ENCODE peak calls at places on chromosomes 7 and 10, in six cellular contexts. L is fibroblast of lung, U is hepatocyte, O is mammary epithelial cell, V is sigmoid colon, X is PC-3. G is an unnamed sample.

GRCh38 chr7:118285358-118285757 is 60.9 kb downstream of the ANKRD7 start:
- DNase-seq in L (no peak), U (no peak), O (no peak), V (no peak), X (no peak), G (no peak)

GRCh38 chr7:157022681-157023588 is 12.5 kb upstream of the MNX1 start:
- DNase-seq in L (no peak), U (peak), O (no peak), V (no peak), X (no peak), G (no peak)

GRCh38 chr7:759569-759968 is 32.5 kb upstream of the PRKAR1B start:
- DNase-seq in L (no peak), U (no peak), O (no peak), V (no peak), X (no peak), G (no peak)

GRCh38 chr7:99557940-99558305 is 519 bp upstream of the ZNF655 start:
- DNase-seq in L (no peak), U (no peak), O (no peak), V (no peak), X (no peak), G (no peak)

GRCh38 chr10:112360308-112361270 is 13.3 kb upstream of the ACSL5 start:
- DNase-seq in L (no peak), U (no peak), O (peak), V (no peak), X (peak), G (peak)

GRCh38 chr10:33136271-33136670 is 178.2 kb upstream of the ITGB1 start:
- DNase-seq in L (peak), U (no peak), O (peak), V (no peak), X (peak), G (peak)

GRCh38 chr7:55521543-55522267 is 50.6 kb downstream of the VOPP1 start:
- DNase-seq in L (no peak), U (no peak), O (no peak), V (no peak), X (no peak), G (no peak)

GRCh38 chr10:89525556-89525955 is 9.8 kb downstream of the SLC16A12 start:
- DNase-seq in L (no peak), U (no peak), O (no peak), V (no peak), X (no peak), G (no peak)

GRCh38 chr7:2104716-2105115 is 128.0 kb downstream of the MAD1L1 start:
- DNase-seq in L (no peak), U (no peak), O (no peak), V (no peak), X (no peak), G (peak)

GRCh38 chr7:12865593-12865992 is 178.2 kb downstream of the ARL4A start:
- DNase-seq in L (no peak), U (no peak), O (peak), V (no peak), X (no peak), G (no peak)

GRCh38 chr10:128084991-128085390 is 41.2 kb downstream of the MKI67 start:
- DNase-seq in L (no peak), U (no peak), O (no peak), V (peak), X (no peak), G (no peak)

GRCh38 chr10:72332423-72333110 is 22.2 kb downstream of the DNAJB12 start:
- DNase-seq in L (no peak), U (no peak), O (no peak), V (no peak), X (no peak), G (no peak)

GRCh38 chr10:91210435-91210834 is 10.0 kb upstream of the PCGF5 start:
- DNase-seq in L (no peak), U (peak), O (no peak), V (no peak), X (no peak), G (no peak)

GRCh38 chr7:74554178-74554577 is 100.5 kb downstream of the GTF2IRD1 start:
- DNase-seq in L (no peak), U (no peak), O (no peak), V (no peak), X (no peak), G (no peak)

GRCh38 chr10:35259769-35260397 is 76.4 kb upstream of the CCNY start:
- DNase-seq in L (peak), U (peak), O (peak), V (no peak), X (peak), G (peak)

GRCh38 chr7:138545123-138545522 is 85.1 kb downstream of the TRIM24 start:
- DNase-seq in L (no peak), U (no peak), O (no peak), V (no peak), X (peak), G (no peak)

GRCh38 chr7:1591876-1592275 is 22.0 kb upstream of the PSMG3 start:
- DNase-seq in L (no peak), U (no peak), O (no peak), V (no peak), X (no peak), G (no peak)

GRCh38 chr7:27491534-27491933 is 171.1 kb downstream of the HIBADH start:
- DNase-seq in L (no peak), U (no peak), O (no peak), V (no peak), X (no peak), G (no peak)

GRCh38 chr7:138668946-138669345 is 32.2 kb downstream of the SVOPL start:
- DNase-seq in L (no peak), U (no peak), O (no peak), V (no peak), X (no peak), G (no peak)

DNA sequence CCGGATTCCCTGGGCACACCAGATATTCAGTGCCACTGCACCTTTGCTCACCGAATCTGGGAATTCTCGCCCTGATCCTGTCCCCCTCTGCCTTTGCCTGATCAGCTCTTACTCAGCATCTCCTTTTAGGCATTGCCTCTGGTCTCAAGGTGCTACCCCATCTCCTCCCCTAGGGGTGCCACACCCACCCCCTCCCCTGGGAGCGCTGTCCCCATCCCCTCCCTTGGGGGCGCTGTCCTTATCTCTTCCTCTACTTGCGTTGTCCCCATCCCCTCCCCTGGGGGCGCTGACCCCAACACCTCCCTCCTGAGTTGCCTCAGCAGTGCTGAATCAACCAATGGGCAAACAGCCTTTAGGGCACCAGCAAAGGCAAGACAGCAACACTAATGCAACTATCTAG is 686.9 kb upstream of the FOXK1 start:
- DNase-seq in L (no peak), U (no peak), O (no peak), V (no peak), X (no peak), G (no peak)
- TF ChIP-seq CTCF in L (no peak), U (no peak), O (no peak), V (no peak), X (peak), G (no peak)

GRCh38 chr10:11204355-11204879 is 186.7 kb downstream of the CELF2 start:
- DNase-seq in L (no peak), U (no peak), O (no peak), V (no peak), X (no peak), G (no peak)
- H3K4me3 ChIP-seq in L (no peak), U (no peak), O (no peak), V (no peak), X (no peak), G (no peak)

DNA sequence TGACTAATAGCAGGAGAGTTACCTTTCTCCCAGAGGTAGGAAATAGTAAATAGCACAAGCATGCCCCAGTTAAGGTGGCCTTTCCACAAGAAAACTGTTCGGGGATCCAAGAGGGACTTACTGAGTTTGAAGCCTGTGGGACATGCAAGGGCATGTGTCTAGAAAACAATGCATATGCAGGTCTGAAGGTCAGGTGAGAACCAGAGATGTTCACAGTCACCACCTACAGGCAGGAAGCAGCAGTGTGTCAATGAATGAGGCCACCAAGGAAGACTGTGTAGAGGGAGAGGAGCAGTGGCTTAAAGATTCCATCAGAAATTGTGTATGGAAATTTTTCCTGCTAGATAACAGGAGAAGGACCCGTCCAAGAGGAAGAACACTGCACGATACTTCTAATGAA is 66.0 kb downstream of the CALD1 start:
- DNase-seq in L (no peak), U (no peak), O (peak), V (no peak), X (peak), G (no peak)
- TF ChIP-seq CTCF in L (peak), U (peak), O (peak), V (no peak), X (peak), G (peak)

GRCh38 chr7:146346096-146346495 is 229.5 kb downstream of the CNTNAP2 start:
- DNase-seq in L (no peak), U (no peak), O (no peak), V (no peak), X (no peak), G (no peak)
- H3K4me3 ChIP-seq in L (no peak), U (no peak), O (no peak), V (no peak), X (no peak), G (no peak)

DNA sequence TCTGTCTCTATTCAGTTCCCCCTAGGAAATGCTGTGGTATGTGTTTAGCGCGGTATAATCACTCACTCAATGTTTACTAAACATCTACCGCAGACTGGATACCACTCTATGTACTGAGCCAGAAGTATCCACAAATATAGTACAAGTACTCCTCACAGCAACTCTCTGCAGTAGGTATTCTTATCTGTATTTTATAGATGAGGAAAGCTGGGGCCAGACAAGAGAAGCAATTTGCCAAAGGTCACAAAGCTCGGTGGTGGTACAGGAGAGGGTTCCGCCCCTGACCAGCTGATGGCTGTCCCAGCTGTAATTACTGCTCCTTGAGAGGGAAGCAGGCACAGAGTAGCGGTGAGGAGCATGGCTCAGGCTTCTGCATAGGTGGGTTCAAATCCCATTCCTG is 184.1 kb downstream of the DOCK4 start:
- DNase-seq in L (no peak), U (peak), O (no peak), V (no peak), X (no peak), G (no peak)
- TF ChIP-seq CTCF in L (no peak), U (no peak), O (no peak), V (no peak), X (no peak), G (no peak)

GRCh38 chr7:106065560-106066500 is 46.3 kb downstream of the SYPL1 start:
- DNase-seq in L (no peak), U (no peak), O (peak), V (peak), X (peak), G (peak)
- H3K4me3 ChIP-seq in L (peak), U (no peak), O (peak), V (peak), X (peak), G (peak)

DNA sequence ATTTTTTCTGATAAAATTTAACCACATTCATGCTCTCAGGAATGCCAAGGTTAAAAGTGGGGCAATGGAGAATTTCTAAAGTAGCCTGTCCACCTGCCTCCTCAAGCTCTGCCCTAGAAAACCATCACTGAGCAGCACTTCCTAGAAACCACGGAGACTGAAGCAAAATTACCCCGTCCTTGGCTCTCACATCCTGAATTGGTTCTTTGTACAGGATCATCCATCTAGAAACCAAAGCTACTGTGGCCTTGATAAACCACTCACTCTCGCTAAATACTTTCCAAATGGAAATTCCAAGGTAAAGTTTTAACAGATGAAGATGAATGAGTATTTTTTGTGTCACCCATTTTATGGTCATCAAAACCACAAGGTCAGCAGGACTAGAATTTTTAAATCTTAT is 96.6 kb downstream of the AVL9 start:
- DNase-seq in L (no peak), U (no peak), O (no peak), V (no peak), X (no peak), G (no peak)
- TF ChIP-seq CTCF in L (no peak), U (no peak), O (no peak), V (no peak), X (no peak), G (no peak)